ENCODE peak calls at places on chromosome 10, in four cellular contexts. One of them, this sample, is unnamed.

GRCh38 chr10:43424431-43424830 is 12.5 kb upstream of the ZNF487 start:
- DNase-seq in amygdala: no peak
- DNase-seq in EH: no peak
- DNase-seq in stimulated activated CD4-positive, alpha-beta T cell treated with anti-CD3 and anti-CD28 coated beads, Interleukin-1b, Interleukin-23, amount 100 ng/mL, for 1 hour: no peak
- DNase-seq in this sample: no peak

GRCh38 chr10:4003348-4003973 is 218.5 kb upstream of the KLF6 start:
- DNase-seq in amygdala: no peak
- DNase-seq in EH: no peak
- DNase-seq in stimulated activated CD4-positive, alpha-beta T cell treated with anti-CD3 and anti-CD28 coated beads, Interleukin-1b, Interleukin-23, amount 100 ng/mL, for 1 hour: no peak
- DNase-seq in this sample: no peak

GRCh38 chr10:21926358-21926890 is 77.1 kb downstream of the DNAJC1 start:
- DNase-seq in EH: peak; percentile 39
- DNase-seq in stimulated activated CD4-positive, alpha-beta T cell treated with anti-CD3 and anti-CD28 coated beads, Interleukin-1b, Interleukin-23, amount 100 ng/mL, for 1 hour: no peak
- DNase-seq in amygdala: no peak
- DNase-seq in this sample: no peak

GRCh38 chr10:95247200-95247880 is 43.5 kb downstream of the PDLIM1 start:
- DNase-seq in EH: peak; percentile 94
- DNase-seq in amygdala: no peak
- DNase-seq in stimulated activated CD4-positive, alpha-beta T cell treated with anti-CD3 and anti-CD28 coated beads, Interleukin-1b, Interleukin-23, amount 100 ng/mL, for 1 hour: no peak
- DNase-seq in this sample: peak; percentile 88

GRCh38 chr10:111856631-111857030 is 326.9 kb downstream of the GPAM start:
- DNase-seq in amygdala: no peak
- DNase-seq in stimulated activated CD4-positive, alpha-beta T cell treated with anti-CD3 and anti-CD28 coated beads, Interleukin-1b, Interleukin-23, amount 100 ng/mL, for 1 hour: no peak
- DNase-seq in EH: no peak
- DNase-seq in this sample: peak; percentile 65

GRCh38 chr10:17479822-17480221 is 25.4 kb upstream of the ST8SIA6 start:
- DNase-seq in stimulated activated CD4-positive, alpha-beta T cell treated with anti-CD3 and anti-CD28 coated beads, Interleukin-1b, Interleukin-23, amount 100 ng/mL, for 1 hour: no peak
- DNase-seq in amygdala: no peak
- DNase-seq in EH: no peak
- DNase-seq in this sample: no peak

GRCh38 chr10:17647316-17647715 is 3.4 kb downstream of the STAM start:
- DNase-seq in stimulated activated CD4-positive, alpha-beta T cell treated with anti-CD3 and anti-CD28 coated beads, Interleukin-1b, Interleukin-23, amount 100 ng/mL, for 1 hour: no peak
- DNase-seq in EH: no peak
- DNase-seq in amygdala: no peak
- DNase-seq in this sample: no peak

GRCh38 chr10:103568505-103568904 is 75.0 kb downstream of the NEURL1 start:
- DNase-seq in stimulated activated CD4-positive, alpha-beta T cell treated with anti-CD3 and anti-CD28 coated beads, Interleukin-1b, Interleukin-23, amount 100 ng/mL, for 1 hour: no peak
- DNase-seq in EH: no peak
- DNase-seq in amygdala: no peak
- DNase-seq in this sample: no peak

GRCh38 chr10:67804395-67804678 is 33.7 kb downstream of the DNAJC12 start:
- DNase-seq in EH: no peak
- DNase-seq in amygdala: no peak
- DNase-seq in stimulated activated CD4-positive, alpha-beta T cell treated with anti-CD3 and anti-CD28 coated beads, Interleukin-1b, Interleukin-23, amount 100 ng/mL, for 1 hour: no peak
- DNase-seq in this sample: no peak

GRCh38 chr10:124001391-124002260 is 91.8 kb downstream of the CHST15 start:
- DNase-seq in stimulated activated CD4-positive, alpha-beta T cell treated with anti-CD3 and anti-CD28 coated beads, Interleukin-1b, Interleukin-23, amount 100 ng/mL, for 1 hour: no peak
- DNase-seq in amygdala: no peak
- DNase-seq in EH: no peak
- DNase-seq in this sample: no peak

GRCh38 chr10:50607526-50607925 is 16.2 kb downstream of the SGMS1 start:
- DNase-seq in stimulated activated CD4-positive, alpha-beta T cell treated with anti-CD3 and anti-CD28 coated beads, Interleukin-1b, Interleukin-23, amount 100 ng/mL, for 1 hour: no peak
- DNase-seq in EH: no peak
- DNase-seq in amygdala: no peak
- DNase-seq in this sample: peak; percentile 8

GRCh38 chr10:30581779-30582380 is 47.7 kb downstream of the LYZL2 start:
- DNase-seq in amygdala: no peak
- DNase-seq in stimulated activated CD4-positive, alpha-beta T cell treated with anti-CD3 and anti-CD28 coated beads, Interleukin-1b, Interleukin-23, amount 100 ng/mL, for 1 hour: peak; percentile 2
- DNase-seq in EH: peak; percentile 52
- DNase-seq in this sample: peak; percentile 61

GRCh38 chr10:107496594-107496993 is 332.1 kb upstream of the SORCS1 start:
- DNase-seq in stimulated activated CD4-positive, alpha-beta T cell treated with anti-CD3 and anti-CD28 coated beads, Interleukin-1b, Interleukin-23, amount 100 ng/mL, for 1 hour: no peak
- DNase-seq in amygdala: no peak
- DNase-seq in EH: peak; percentile 13
- DNase-seq in this sample: no peak

GRCh38 chr10:86370006-86370585 is 3.5 kb upstream of the GRID1 start:
- DNase-seq in stimulated activated CD4-positive, alpha-beta T cell treated with anti-CD3 and anti-CD28 coated beads, Interleukin-1b, Interleukin-23, amount 100 ng/mL, for 1 hour: no peak
- DNase-seq in amygdala: no peak
- DNase-seq in EH: no peak
- DNase-seq in this sample: no peak

GRCh38 chr10:53315709-53316108 is 543.1 kb upstream of the MBL2 start:
- DNase-seq in stimulated activated CD4-positive, alpha-beta T cell treated with anti-CD3 and anti-CD28 coated beads, Interleukin-1b, Interleukin-23, amount 100 ng/mL, for 1 hour: no peak
- DNase-seq in amygdala: no peak
- DNase-seq in EH: peak; percentile 3
- DNase-seq in this sample: peak; percentile 1

GRCh38 chr10:12540341-12540781 is 191.0 kb downstream of the CAMK1D start:
- DNase-seq in stimulated activated CD4-positive, alpha-beta T cell treated with anti-CD3 and anti-CD28 coated beads, Interleukin-1b, Interleukin-23, amount 100 ng/mL, for 1 hour: no peak
- DNase-seq in EH: no peak
- DNase-seq in amygdala: no peak
- DNase-seq in this sample: peak; percentile 5

GRCh38 chr10:110824660-110825059 is 47.1 kb upstream of the PDCD4 start:
- DNase-seq in amygdala: no peak
- DNase-seq in stimulated activated CD4-positive, alpha-beta T cell treated with anti-CD3 and anti-CD28 coated beads, Interleukin-1b, Interleukin-23, amount 100 ng/mL, for 1 hour: no peak
- DNase-seq in EH: no peak
- DNase-seq in this sample: no peak

GRCh38 chr10:28171468-28172235 is 131.2 kb downstream of the MPP7 start:
- DNase-seq in EH: no peak
- DNase-seq in amygdala: no peak
- DNase-seq in stimulated activated CD4-positive, alpha-beta T cell treated with anti-CD3 and anti-CD28 coated beads, Interleukin-1b, Interleukin-23, amount 100 ng/mL, for 1 hour: no peak
- DNase-seq in this sample: peak; percentile 63

GRCh38 chr10:77927343-77928256 is 1.0 kb upstream of the DLG5 start:
- DNase-seq in amygdala: no peak
- DNase-seq in stimulated activated CD4-positive, alpha-beta T cell treated with anti-CD3 and anti-CD28 coated beads, Interleukin-1b, Interleukin-23, amount 100 ng/mL, for 1 hour: no peak
- DNase-seq in EH: no peak
- DNase-seq in this sample: no peak

GRCh38 chr10:60429084-60429849 is 39.6 kb upstream of the ANK3 start:
- DNase-seq in EH: no peak
- DNase-seq in amygdala: no peak
- DNase-seq in stimulated activated CD4-positive, alpha-beta T cell treated with anti-CD3 and anti-CD28 coated beads, Interleukin-1b, Interleukin-23, amount 100 ng/mL, for 1 hour: no peak
- DNase-seq in this sample: peak; percentile 39

GRCh38 chr10:1300218-1300617 is 244.0 kb downstream of the WDR37 start:
- DNase-seq in EH: no peak
- DNase-seq in stimulated activated CD4-positive, alpha-beta T cell treated with anti-CD3 and anti-CD28 coated beads, Interleukin-1b, Interleukin-23, amount 100 ng/mL, for 1 hour: no peak
- DNase-seq in amygdala: no peak
- DNase-seq in this sample: no peak

GRCh38 chr10:86960863-86961434 is 2.5 kb downstream of the SNCG start:
- DNase-seq in stimulated activated CD4-positive, alpha-beta T cell treated with anti-CD3 and anti-CD28 coated beads, Interleukin-1b, Interleukin-23, amount 100 ng/mL, for 1 hour: no peak
- DNase-seq in amygdala: no peak
- DNase-seq in EH: no peak
- DNase-seq in this sample: no peak

GRCh38 chr10:126147866-126148578 is 240.3 kb downstream of the ADAM12 start:
- DNase-seq in amygdala: no peak
- DNase-seq in stimulated activated CD4-positive, alpha-beta T cell treated with anti-CD3 and anti-CD28 coated beads, Interleukin-1b, Interleukin-23, amount 100 ng/mL, for 1 hour: no peak
- DNase-seq in EH: peak; percentile 82
- DNase-seq in this sample: peak; percentile 80

GRCh38 chr10:90865400-90865799 is 6.4 kb upstream of the RPP30 start:
- DNase-seq in stimulated activated CD4-positive, alpha-beta T cell treated with anti-CD3 and anti-CD28 coated beads, Interleukin-1b, Interleukin-23, amount 100 ng/mL, for 1 hour: no peak
- DNase-seq in amygdala: no peak
- DNase-seq in EH: peak; percentile 34
- DNase-seq in this sample: peak; percentile 49

GRCh38 chr10:17290226-17290625 is 62.2 kb downstream of the VIM start:
- DNase-seq in amygdala: no peak
- DNase-seq in stimulated activated CD4-positive, alpha-beta T cell treated with anti-CD3 and anti-CD28 coated beads, Interleukin-1b, Interleukin-23, amount 100 ng/mL, for 1 hour: no peak
- DNase-seq in EH: peak; percentile 21
- DNase-seq in this sample: peak; percentile 25

GRCh38 chr10:88541116-88541626 is 41.9 kb downstream of the RNLS start:
- DNase-seq in EH: peak; percentile 38
- DNase-seq in stimulated activated CD4-positive, alpha-beta T cell treated with anti-CD3 and anti-CD28 coated beads, Interleukin-1b, Interleukin-23, amount 100 ng/mL, for 1 hour: no peak
- DNase-seq in amygdala: no peak
- DNase-seq in this sample: peak; percentile 84

GRCh38 chr10:11832042-11832441 is 8.9 kb downstream of the PROSER2 start:
- DNase-seq in amygdala: no peak
- DNase-seq in EH: peak; percentile 4
- DNase-seq in stimulated activated CD4-positive, alpha-beta T cell treated with anti-CD3 and anti-CD28 coated beads, Interleukin-1b, Interleukin-23, amount 100 ng/mL, for 1 hour: no peak
- DNase-seq in this sample: peak; percentile 16

GRCh38 chr10:124200011-124200410 is 106.6 kb upstream of the CHST15 start:
- DNase-seq in stimulated activated CD4-positive, alpha-beta T cell treated with anti-CD3 and anti-CD28 coated beads, Interleukin-1b, Interleukin-23, amount 100 ng/mL, for 1 hour: no peak
- DNase-seq in amygdala: no peak
- DNase-seq in EH: peak; percentile 27
- DNase-seq in this sample: peak; percentile 17

This sample was measured in fibroblast of mammary gland.